ENCODE peak calls at places on chromosome 20, in ten cellular contexts. One of them, this sample, is unnamed.

GRCh38 chr20:48148020-48148419 is 362.7 kb upstream of the SULF2 start:
- DNase-seq in sciatic nerve: no peak
- DNase-seq in transverse colon: no peak
- DNase-seq in CD4-positive, CD25-positive, alpha-beta regulatory T cell: no peak
- DNase-seq in HTR-8/SVneo: no peak
- DNase-seq in lung microvascular endothelial cell: no peak
- DNase-seq in NAMALWA: no peak
- DNase-seq in memory B cell: no peak
- DNase-seq in ureter: no peak
- DNase-seq in left lung: no peak
- DNase-seq in this sample: no peak

GRCh38 chr20:50054626-50055511 is 58.1 kb downstream of the UBE2V1 start:
- DNase-seq in sciatic nerve: peak
- DNase-seq in transverse colon: peak
- DNase-seq in CD4-positive, CD25-positive, alpha-beta regulatory T cell: no peak
- DNase-seq in HTR-8/SVneo: no peak
- DNase-seq in lung microvascular endothelial cell: no peak
- DNase-seq in NAMALWA: no peak
- DNase-seq in memory B cell: no peak
- DNase-seq in ureter: no peak
- DNase-seq in left lung: no peak
- DNase-seq in this sample: no peak

GRCh38 chr20:35394271-35394670 is 17.5 kb downstream of the UQCC1 start:
- DNase-seq in sciatic nerve: no peak
- DNase-seq in transverse colon: no peak
- DNase-seq in CD4-positive, CD25-positive, alpha-beta regulatory T cell: no peak
- DNase-seq in HTR-8/SVneo: no peak
- DNase-seq in lung microvascular endothelial cell: no peak
- DNase-seq in NAMALWA: no peak
- DNase-seq in memory B cell: no peak
- DNase-seq in ureter: no peak
- DNase-seq in left lung: no peak
- DNase-seq in this sample: no peak

GRCh38 chr20:16801919-16802651 is 53.9 kb downstream of the OTOR start:
- DNase-seq in sciatic nerve: peak
- DNase-seq in transverse colon: peak
- DNase-seq in CD4-positive, CD25-positive, alpha-beta regulatory T cell: peak
- DNase-seq in HTR-8/SVneo: peak
- DNase-seq in lung microvascular endothelial cell: peak
- DNase-seq in NAMALWA: peak
- DNase-seq in memory B cell: peak
- DNase-seq in ureter: no peak
- DNase-seq in left lung: peak
- DNase-seq in this sample: peak

GRCh38 chr20:48437146-48437545 is 390.7 kb downstream of the PREX1 start:
- DNase-seq in sciatic nerve: no peak
- DNase-seq in transverse colon: no peak
- DNase-seq in CD4-positive, CD25-positive, alpha-beta regulatory T cell: no peak
- DNase-seq in HTR-8/SVneo: no peak
- DNase-seq in lung microvascular endothelial cell: no peak
- DNase-seq in NAMALWA: no peak
- DNase-seq in memory B cell: no peak
- DNase-seq in ureter: no peak
- DNase-seq in left lung: no peak
- DNase-seq in this sample: no peak

GRCh38 chr20:14005996-14006395 is 10.7 kb downstream of the MACROD2 start:
- DNase-seq in sciatic nerve: no peak
- DNase-seq in transverse colon: no peak
- DNase-seq in CD4-positive, CD25-positive, alpha-beta regulatory T cell: no peak
- DNase-seq in HTR-8/SVneo: no peak
- DNase-seq in lung microvascular endothelial cell: no peak
- DNase-seq in NAMALWA: no peak
- DNase-seq in memory B cell: no peak
- DNase-seq in ureter: no peak
- DNase-seq in left lung: no peak
- DNase-seq in this sample: no peak

GRCh38 chr20:3934628-3935027 is 45.4 kb downstream of the PANK2 start:
- DNase-seq in sciatic nerve: no peak
- DNase-seq in transverse colon: no peak
- DNase-seq in CD4-positive, CD25-positive, alpha-beta regulatory T cell: no peak
- DNase-seq in HTR-8/SVneo: no peak
- DNase-seq in lung microvascular endothelial cell: no peak
- DNase-seq in NAMALWA: peak
- DNase-seq in memory B cell: no peak
- DNase-seq in ureter: no peak
- DNase-seq in left lung: no peak
- DNase-seq in this sample: no peak

GRCh38 chr20:45345104-45345936 is 2.9 kb downstream of the SDC4 start:
- DNase-seq in sciatic nerve: no peak
- DNase-seq in transverse colon: peak
- DNase-seq in CD4-positive, CD25-positive, alpha-beta regulatory T cell: no peak
- DNase-seq in HTR-8/SVneo: no peak
- DNase-seq in lung microvascular endothelial cell: no peak
- DNase-seq in NAMALWA: no peak
- DNase-seq in memory B cell: no peak
- DNase-seq in ureter: peak
- DNase-seq in left lung: peak
- DNase-seq in this sample: no peak

GRCh38 chr20:32655903-32656500 is 17.7 kb downstream of the C20orf203 start:
- DNase-seq in sciatic nerve: no peak
- DNase-seq in transverse colon: no peak
- DNase-seq in CD4-positive, CD25-positive, alpha-beta regulatory T cell: no peak
- DNase-seq in HTR-8/SVneo: no peak
- DNase-seq in lung microvascular endothelial cell: no peak
- DNase-seq in NAMALWA: no peak
- DNase-seq in memory B cell: no peak
- DNase-seq in ureter: no peak
- DNase-seq in left lung: no peak
- DNase-seq in this sample: no peak

GRCh38 chr20:45181639-45182038 is 6.9 kb downstream of the PI3 start:
- DNase-seq in sciatic nerve: no peak
- DNase-seq in transverse colon: no peak
- DNase-seq in CD4-positive, CD25-positive, alpha-beta regulatory T cell: no peak
- DNase-seq in HTR-8/SVneo: no peak
- DNase-seq in lung microvascular endothelial cell: no peak
- DNase-seq in NAMALWA: no peak
- DNase-seq in memory B cell: no peak
- DNase-seq in ureter: no peak
- DNase-seq in left lung: no peak
- DNase-seq in this sample: no peak

GRCh38 chr20:39117486-39117885 is 155.3 kb downstream of the DHX35 start:
- DNase-seq in sciatic nerve: no peak
- DNase-seq in transverse colon: no peak
- DNase-seq in CD4-positive, CD25-positive, alpha-beta regulatory T cell: no peak
- DNase-seq in HTR-8/SVneo: peak
- DNase-seq in lung microvascular endothelial cell: peak
- DNase-seq in NAMALWA: peak
- DNase-seq in memory B cell: no peak
- DNase-seq in ureter: no peak
- DNase-seq in left lung: no peak
- DNase-seq in this sample: no peak

GRCh38 chr20:49685809-49686208 is 27.9 kb downstream of the B4GALT5 start:
- DNase-seq in sciatic nerve: no peak
- DNase-seq in transverse colon: no peak
- DNase-seq in CD4-positive, CD25-positive, alpha-beta regulatory T cell: no peak
- DNase-seq in HTR-8/SVneo: peak
- DNase-seq in lung microvascular endothelial cell: peak
- DNase-seq in NAMALWA: no peak
- DNase-seq in memory B cell: no peak
- DNase-seq in ureter: no peak
- DNase-seq in left lung: no peak
- DNase-seq in this sample: no peak

GRCh38 chr20:34058831-34059230 is 53.2 kb downstream of the EIF2S2 start:
- DNase-seq in sciatic nerve: no peak
- DNase-seq in transverse colon: no peak
- DNase-seq in CD4-positive, CD25-positive, alpha-beta regulatory T cell: peak
- DNase-seq in HTR-8/SVneo: no peak
- DNase-seq in lung microvascular endothelial cell: peak
- DNase-seq in NAMALWA: peak
- DNase-seq in memory B cell: peak
- DNase-seq in ureter: no peak
- DNase-seq in left lung: no peak
- DNase-seq in this sample: no peak

GRCh38 chr20:47765715-47766594 is 19.3 kb downstream of the SULF2 start:
- DNase-seq in sciatic nerve: no peak
- DNase-seq in transverse colon: no peak
- DNase-seq in CD4-positive, CD25-positive, alpha-beta regulatory T cell: no peak
- DNase-seq in HTR-8/SVneo: no peak
- DNase-seq in lung microvascular endothelial cell: peak
- DNase-seq in NAMALWA: no peak
- DNase-seq in memory B cell: no peak
- DNase-seq in ureter: no peak
- DNase-seq in left lung: no peak
- DNase-seq in this sample: no peak

GRCh38 chr20:35117148-35117547 is 24.5 kb upstream of the TRPC4AP start:
- DNase-seq in sciatic nerve: no peak
- DNase-seq in transverse colon: no peak
- DNase-seq in CD4-positive, CD25-positive, alpha-beta regulatory T cell: no peak
- DNase-seq in HTR-8/SVneo: no peak
- DNase-seq in lung microvascular endothelial cell: peak
- DNase-seq in NAMALWA: no peak
- DNase-seq in memory B cell: no peak
- DNase-seq in ureter: no peak
- DNase-seq in left lung: no peak
- DNase-seq in this sample: no peak

This sample was measured in T-helper 9 cell.